ENCODE peak calls at places on chromosome 7, in seven cellular contexts. R is neural progenitor cell, E is right atrium auricular region, Z is HCT116, H is PC-9, N is GM23338, B is astrocyte. T is an unnamed sample. For H3K4me1, the result is how much of the 10 kb centered on the place peaks cover.

GRCh38 chr7:106071356-106071998 is 40.6 kb downstream of the SYPL1 start:
- DNase-seq in B (no peak), N (no peak), R (no peak), H (peak), Z (no peak), E (no peak), T (no peak)

GRCh38 chr7:74002474-74003017 is 25.4 kb upstream of the ELN start:
- DNase-seq in E (no peak), B (peak), N (no peak), R (no peak), Z (peak), H (peak), T (peak)

GRCh38 chr7:108152198-108152597 is 22.0 kb upstream of the LAMB4 start:
- DNase-seq in B (no peak), Z (no peak), R (no peak), H (no peak), E (no peak), N (peak), T (no peak)

GRCh38 chr7:112125250-112125649 is 80.9 kb downstream of the DOCK4 start:
- DNase-seq in Z (no peak), B (no peak), N (no peak), R (no peak), E (no peak), H (no peak), T (no peak)

GRCh38 chr7:51249187-51249945 is 67.2 kb downstream of the COBL start:
- DNase-seq in R (no peak), H (peak), Z (peak), B (no peak), N (no peak), E (no peak), T (no peak)

GRCh38 chr7:155590215-155591023 is 44.1 kb upstream of the CNPY1 start:
- DNase-seq in N (peak), B (peak), Z (no peak), E (no peak), R (no peak), H (no peak), T (peak)

GRCh38 chr7:122544463-122544862 is 154.5 kb downstream of the RNF133 start:
- DNase-seq in Z (no peak), H (no peak), R (no peak), N (no peak), E (no peak), B (no peak), T (no peak)

GRCh38 chr7:74246497-74246896 is 7.7 kb downstream of the RFC2 start:
- DNase-seq in E (no peak), H (no peak), N (no peak), Z (no peak), B (no peak), R (no peak), T (no peak)

GRCh38 chr7:125746510-125746909 is 816.9 kb upstream of the POT1 start:
- DNase-seq in B (no peak), H (no peak), R (no peak), Z (no peak), E (no peak), N (no peak), T (no peak)

GRCh38 chr7:112370436-112370835 is 79.8 kb upstream of the IFRD1 start:
- DNase-seq in B (no peak), R (no peak), E (no peak), N (no peak), H (no peak), Z (no peak), T (no peak)

GRCh38 chr7:134505856-134506255 is 21.5 kb upstream of the AKR1B10 start:
- DNase-seq in H (peak), N (no peak), R (no peak), E (no peak), Z (no peak), B (no peak), T (no peak)

GRCh38 chr7:151276651-151277590 is 28.4 kb upstream of the SMARCD3 start:
- DNase-seq in R (peak), N (peak), E (no peak), H (no peak), Z (peak), B (peak), T (peak)

GRCh38 chr7:31488562-31489203 is 25.2 kb upstream of the ITPRID1 start:
- DNase-seq in E (no peak), R (peak), Z (peak), N (peak), B (peak), H (no peak), T (no peak)

GRCh38 chr7:74579800-74580685 is 77.5 kb upstream of the GTF2I start:
- DNase-seq in R (no peak), N (no peak), H (peak), E (no peak), B (no peak), Z (no peak), T (peak)

GRCh38 chr7:72435366-72435765 is 23.2 kb upstream of the CALN1 start:
- DNase-seq in B (no peak), E (no peak), H (no peak), R (no peak), N (peak), Z (no peak), T (no peak)

GRCh38 chr7:106313456-106313891 is 28.7 kb upstream of the NAMPT start:
- DNase-seq in E (no peak), H (peak), R (no peak), Z (no peak), B (peak), N (no peak), T (no peak)

GRCh38 chr7:87474533-87475358 is 734 bp downstream of the ABCB4 start:
- DNase-seq in N (peak), Z (no peak), H (peak), E (no peak), B (peak), R (peak), T (peak)

GRCh38 chr7:97064972-97065587 is 40.4 kb upstream of the DLX5 start:
- DNase-seq in E (no peak), B (peak), Z (peak), N (peak), H (peak), R (peak), T (no peak)

GRCh38 chr7:29243777-29244655 is 49.4 kb downstream of the CHN2 start:
- DNase-seq in B (no peak), N (peak), H (no peak), E (no peak), R (no peak), Z (peak), T (no peak)

GRCh38 chr7:7181519-7182155 is 707 bp upstream of the C1GALT1 start:
- DNase-seq in B (peak), R (peak), Z (peak), E (no peak), N (peak), H (peak), T (peak)

DNA sequence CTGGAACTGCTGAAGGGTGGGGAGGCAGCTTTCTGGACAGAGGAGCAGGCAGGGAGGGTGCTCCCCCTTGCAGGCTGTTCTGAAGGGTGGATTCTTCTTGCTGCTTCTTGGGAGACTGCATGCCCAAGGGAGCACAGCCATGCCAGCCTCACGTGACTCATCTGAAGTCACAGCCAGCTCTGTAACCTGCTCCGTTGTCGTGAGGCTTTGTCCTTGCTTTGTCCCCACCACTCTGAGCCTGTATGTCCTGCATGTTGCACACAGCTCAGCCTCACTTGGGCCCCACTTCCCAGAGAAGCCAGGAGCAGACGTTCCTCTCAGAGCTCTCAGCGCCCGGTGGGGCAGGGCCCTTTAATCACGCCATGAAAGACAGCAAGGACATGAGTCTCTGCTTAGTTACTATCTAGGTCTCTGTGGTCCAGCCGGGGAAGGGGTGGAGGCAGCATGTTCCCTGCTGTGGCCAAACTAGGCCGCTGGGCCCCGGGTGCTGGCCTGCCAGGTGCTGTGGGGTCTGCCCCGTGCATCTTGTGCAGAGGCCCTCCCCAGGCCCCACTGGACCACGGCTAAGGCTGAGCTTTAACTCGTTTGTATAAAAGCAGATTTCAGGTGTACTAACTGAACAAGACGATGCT is 127.5 kb upstream of the FAM20C start:
- DNase-seq in N (no peak), E (no peak), B (no peak), R (no peak), H (no peak), Z (no peak), T (peak)
- H3K4me3 ChIP-seq in N (no peak), E (no peak), B (no peak), R (no peak), H (no peak), Z (no peak), T (no peak)

DNA sequence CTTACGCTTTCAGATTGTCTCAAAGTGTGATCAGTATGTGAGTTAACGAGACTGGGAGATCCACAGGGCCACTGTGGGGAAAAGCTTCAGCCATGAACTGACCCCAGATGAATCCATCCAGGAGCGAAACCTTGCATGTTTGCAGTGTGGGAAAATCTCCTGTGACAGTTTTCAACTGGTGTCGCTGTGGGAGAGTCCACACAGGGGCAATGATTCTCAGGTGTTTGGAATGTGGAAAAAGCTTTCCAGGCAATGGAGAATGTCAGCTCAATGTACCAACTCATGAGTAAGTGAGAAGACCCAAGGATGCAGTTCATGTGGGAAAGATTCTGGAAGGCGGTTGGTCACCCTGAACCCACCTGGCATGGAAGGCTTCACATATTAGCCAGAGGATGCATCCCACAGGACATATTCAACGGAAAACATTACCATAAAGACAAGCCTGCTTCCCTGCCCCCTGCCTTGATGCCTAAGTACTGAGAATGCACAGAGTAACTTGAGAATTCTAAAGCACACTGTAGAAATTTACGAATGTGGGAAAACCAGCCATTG is 204.1 kb upstream of the BMPER start:
- DNase-seq in R (no peak), E (no peak), N (no peak), B (no peak), H (no peak), Z (no peak), T (no peak)
- H3K4me1 ChIP-seq in R (under half), E (under half), N (under half), B (under half), H (under half), Z (under half), T (under half)

GRCh38 chr7:37385787-37386186 is 62.9 kb downstream of the ELMO1 start:
- DNase-seq in B (no peak), N (no peak), H (no peak), R (no peak), Z (no peak), E (peak), T (peak)
- H3K27ac ChIP-seq in B (no peak), N (no peak), H (no peak), R (no peak), Z (no peak), E (peak), T (no peak)

GRCh38 chr7:326845-327304 is 36.9 kb downstream of the FOXL3 start:
- DNase-seq in N (no peak), Z (no peak), R (no peak), H (no peak), E (no peak), B (no peak), T (no peak)

GRCh38 chr7:326273-326672 is 36.3 kb downstream of the FOXL3 start:
- DNase-seq in B (no peak), E (no peak), N (no peak), R (no peak), H (no peak), Z (no peak), T (no peak)

GRCh38 chr7:327305-327931 is 37.4 kb downstream of the FOXL3 start:
- DNase-seq in H (no peak), Z (no peak), N (no peak), B (no peak), R (no peak), E (no peak), T (peak)

GRCh38 chr7:329691-330281 is 39.8 kb downstream of the FOXL3 start:
- DNase-seq in E (no peak), N (no peak), B (no peak), H (no peak), R (no peak), Z (no peak), T (peak)

GRCh38 chr7:327991-328702 is 38.2 kb downstream of the FOXL3 start:
- DNase-seq in B (no peak), E (no peak), H (no peak), R (no peak), Z (no peak), N (no peak), T (no peak)
- H3K4me3 ChIP-seq in B (no peak), E (no peak), H (no peak), R (no peak), Z (no peak), N (no peak), T (no peak)